ENCODE peak calls at places on chromosomes 11 and 22, in six cellular contexts. M is T-helper 1 cell, P is midbrain, L is NB4, C is nucleus accumbens, N is substantia nigra. W is an unnamed sample.
A peak's percentile ranks its signal among the peaks of the same experiment; 100 is the strongest.

GRCh38 chr11:84425704-84426103 is 1139.5 kb upstream of the CCDC90B start:
- DNase-seq in M (no peak), L (no peak), C (no peak), N (no peak), P (no peak), W (no peak)

GRCh38 chr11:368414-369335 is 624 bp upstream of the B4GALNT4 start:
- DNase-seq in N (peak; percentile 60), P (no peak), L (no peak), M (no peak), C (no peak), W (peak; percentile 17)

GRCh38 chr11:128522943-128523518 is 64.3 kb downstream of the ETS1 start:
- DNase-seq in P (no peak), C (no peak), M (no peak), N (no peak), L (peak; percentile 30), W (no peak)

GRCh38 chr11:18669211-18669593 is 29.4 kb upstream of the TMEM86A start:
- DNase-seq in P (no peak), C (no peak), N (no peak), M (no peak), L (peak; percentile 24), W (no peak)

GRCh38 chr22:21866821-21867527 is 471 bp downstream of the MAPK1 start:
- DNase-seq in M (no peak), L (peak; percentile 45), C (no peak), P (peak; percentile 27), N (no peak), W (peak; percentile 32)

GRCh38 chr11:76293189-76293631 is 86.9 kb upstream of the WNT11 start:
- DNase-seq in C (no peak), L (no peak), M (no peak), N (no peak), P (no peak), W (no peak)

GRCh38 chr11:35567737-35568465 is 42.5 kb upstream of the PAMR1 start:
- DNase-seq in M (no peak), P (no peak), L (no peak), C (no peak), N (no peak), W (no peak)

GRCh38 chr11:129930306-129930705 is 34.9 kb upstream of the NFRKB start:
- DNase-seq in P (no peak), L (no peak), N (no peak), M (no peak), C (no peak), W (no peak)

GRCh38 chr11:76793391-76793811 is 10.2 kb downstream of the TSKU start:
- DNase-seq in P (no peak), M (no peak), C (no peak), N (no peak), L (no peak), W (no peak)

GRCh38 chr11:126404367-126404766 is 48.9 kb downstream of the ST3GAL4 start:
- DNase-seq in M (no peak), L (no peak), N (no peak), P (no peak), C (no peak), W (no peak)

GRCh38 chr22:22920104-22920654 is 32.6 kb downstream of the IGLL5 start:
- DNase-seq in M (no peak), N (no peak), L (no peak), P (no peak), C (no peak), W (no peak)

GRCh38 chr11:10514210-10514609 is 26.8 kb downstream of the RNF141 start:
- DNase-seq in P (no peak), M (no peak), L (no peak), C (no peak), N (no peak), W (no peak)

GRCh38 chr11:35391922-35392813 is 27.2 kb downstream of the SLC1A2 start:
- DNase-seq in L (peak; percentile 74), N (peak; percentile 68), C (peak; percentile 54), M (peak; percentile 58), P (peak; percentile 78), W (peak; percentile 83)

GRCh38 chr11:82527185-82527584 is 206.5 kb downstream of the FAM181B start:
- DNase-seq in M (no peak), N (no peak), C (no peak), L (no peak), P (no peak), W (no peak)

GRCh38 chr11:16271258-16271657 is 85.1 kb downstream of the SOX6 start:
- DNase-seq in L (no peak), M (no peak), C (no peak), P (no peak), N (no peak), W (no peak)

W was measured in hypothalamus.